ENCODE peak calls at places on chromosomes 16 and 17, in four cellular contexts. One of them, this sample, is unnamed.

GRCh38 chr17:11241611-11242226 is 706 bp downstream of the SHISA6 start:
- DNase-seq in transverse colon: peak
- DNase-seq in sigmoid colon: no peak
- DNase-seq in SK-N-SH: peak
- DNase-seq in this sample: no peak

GRCh38 chr17:78794399-78794798 is 12.3 kb upstream of the CYTH1 start:
- DNase-seq in transverse colon: no peak
- DNase-seq in sigmoid colon: no peak
- DNase-seq in SK-N-SH: no peak
- DNase-seq in this sample: no peak

GRCh38 chr17:386145-386876 is 33.7 kb upstream of the RPH3AL start:
- DNase-seq in transverse colon: peak
- DNase-seq in sigmoid colon: peak
- DNase-seq in SK-N-SH: peak
- DNase-seq in this sample: no peak

GRCh38 chr16:4366016-4366415 is 5.6 kb upstream of the VASN start:
- DNase-seq in transverse colon: no peak
- DNase-seq in sigmoid colon: no peak
- DNase-seq in SK-N-SH: no peak
- DNase-seq in this sample: no peak

GRCh38 chr17:72516772-72517399 is 396.1 kb downstream of the SOX9 start:
- DNase-seq in transverse colon: no peak
- DNase-seq in sigmoid colon: no peak
- DNase-seq in SK-N-SH: no peak
- DNase-seq in this sample: no peak

GRCh38 chr17:28712037-28712704 is 483 bp upstream of the PROCA1 start:
- DNase-seq in transverse colon: peak
- DNase-seq in sigmoid colon: no peak
- DNase-seq in SK-N-SH: no peak
- DNase-seq in this sample: no peak

GRCh38 chr17:73062726-73063125 is 29.8 kb downstream of the SLC39A11 start:
- DNase-seq in transverse colon: no peak
- DNase-seq in sigmoid colon: no peak
- DNase-seq in SK-N-SH: no peak
- DNase-seq in this sample: no peak

GRCh38 chr17:68526548-68526947 is 14.3 kb downstream of the PRKAR1A start:
- DNase-seq in transverse colon: no peak
- DNase-seq in sigmoid colon: no peak
- DNase-seq in SK-N-SH: no peak
- DNase-seq in this sample: no peak

GRCh38 chr17:59074494-59074893 is 32.2 kb downstream of the TRIM37 start:
- DNase-seq in transverse colon: no peak
- DNase-seq in sigmoid colon: no peak
- DNase-seq in SK-N-SH: no peak
- DNase-seq in this sample: no peak

GRCh38 chr17:17386143-17386800 is 83.1 kb downstream of the NT5M start:
- DNase-seq in transverse colon: no peak
- DNase-seq in sigmoid colon: no peak
- DNase-seq in SK-N-SH: no peak
- DNase-seq in this sample: no peak

GRCh38 chr17:49696233-49696761 is 11.5 kb downstream of the SLC35B1 start:
- DNase-seq in transverse colon: no peak
- DNase-seq in sigmoid colon: no peak
- DNase-seq in SK-N-SH: no peak
- DNase-seq in this sample: no peak

GRCh38 chr17:55347341-55347740 is 74.3 kb downstream of the MMD start:
- DNase-seq in transverse colon: no peak
- DNase-seq in sigmoid colon: no peak
- DNase-seq in SK-N-SH: no peak
- DNase-seq in this sample: no peak

GRCh38 chr16:2296662-2297505 is 29.0 kb upstream of the RNPS1 start:
- DNase-seq in transverse colon: no peak
- DNase-seq in sigmoid colon: no peak
- DNase-seq in SK-N-SH: peak
- DNase-seq in this sample: no peak

GRCh38 chr17:32551186-32551955 is 64.6 kb downstream of the CDK5R1 start:
- DNase-seq in transverse colon: no peak
- DNase-seq in sigmoid colon: no peak
- DNase-seq in SK-N-SH: no peak
- DNase-seq in this sample: no peak

GRCh38 chr16:29892458-29892813 is 6.9 kb downstream of the SEZ6L2 start:
- DNase-seq in transverse colon: no peak
- DNase-seq in sigmoid colon: no peak
- DNase-seq in SK-N-SH: no peak
- DNase-seq in this sample: no peak

GRCh38 chr16:15556130-15556529 is 86.8 kb downstream of the MARF1 start:
- DNase-seq in transverse colon: no peak
- DNase-seq in sigmoid colon: no peak
- DNase-seq in SK-N-SH: no peak
- DNase-seq in this sample: no peak

GRCh38 chr17:2190014-2190413 is 113.6 kb downstream of the SMG6 start:
- DNase-seq in transverse colon: peak
- DNase-seq in sigmoid colon: no peak
- DNase-seq in SK-N-SH: no peak
- DNase-seq in this sample: no peak

GRCh38 chr17:70797166-70797565 is 627.8 kb downstream of the KCNJ2 start:
- DNase-seq in transverse colon: no peak
- DNase-seq in sigmoid colon: no peak
- DNase-seq in SK-N-SH: no peak
- DNase-seq in this sample: no peak

GRCh38 chr17:29292071-29292991 is 1.6 kb downstream of the NUFIP2 start:
- DNase-seq in transverse colon: peak
- DNase-seq in sigmoid colon: peak
- DNase-seq in SK-N-SH: peak
- DNase-seq in this sample: no peak

GRCh38 chr17:72125226-72125651 is 4.4 kb downstream of the SOX9 start:
- DNase-seq in transverse colon: peak
- DNase-seq in sigmoid colon: no peak
- DNase-seq in SK-N-SH: peak
- DNase-seq in this sample: no peak

GRCh38 chr16:24635900-24636610 is 93.4 kb upstream of the TNRC6A start:
- DNase-seq in transverse colon: peak
- DNase-seq in sigmoid colon: peak
- DNase-seq in SK-N-SH: peak
- DNase-seq in this sample: no peak

GRCh38 chr17:78523939-78524655 is 53.1 kb downstream of the DNAH17 start:
- DNase-seq in transverse colon: no peak
- DNase-seq in sigmoid colon: no peak
- DNase-seq in SK-N-SH: no peak
- DNase-seq in this sample: no peak

GRCh38 chr16:86484240-86484639 is 26.1 kb upstream of the FOXF1 start:
- DNase-seq in transverse colon: no peak
- DNase-seq in sigmoid colon: no peak
- DNase-seq in SK-N-SH: no peak
- DNase-seq in this sample: no peak

GRCh38 chr17:77691216-77692085 is 267.1 kb upstream of the TNRC6C start:
- DNase-seq in transverse colon: no peak
- DNase-seq in sigmoid colon: no peak
- DNase-seq in SK-N-SH: peak
- DNase-seq in this sample: peak

GRCh38 chr17:22142091-22142490 is 449.8 kb downstream of the KCNJ18 start:
- DNase-seq in transverse colon: no peak
- DNase-seq in sigmoid colon: no peak
- DNase-seq in SK-N-SH: no peak
- DNase-seq in this sample: no peak

GRCh38 chr16:54633943-54634362 is 296.7 kb upstream of the IRX5 start:
- DNase-seq in transverse colon: no peak
- DNase-seq in sigmoid colon: no peak
- DNase-seq in SK-N-SH: no peak
- DNase-seq in this sample: no peak

GRCh38 chr17:18182978-18183333 is 672 bp upstream of the ALKBH5 start:
- DNase-seq in transverse colon: peak
- DNase-seq in sigmoid colon: peak
- DNase-seq in SK-N-SH: peak
- DNase-seq in this sample: peak

GRCh38 chr17:56217921-56218320 is 64.6 kb downstream of the ANKFN1 start:
- DNase-seq in transverse colon: no peak
- DNase-seq in sigmoid colon: no peak
- DNase-seq in SK-N-SH: no peak
- DNase-seq in this sample: no peak

GRCh38 chr17:34539881-34540280 is 39.5 kb upstream of the TMEM132E start:
- DNase-seq in transverse colon: no peak
- DNase-seq in sigmoid colon: no peak
- DNase-seq in SK-N-SH: no peak
- DNase-seq in this sample: no peak

GRCh38 chr17:63973930-63974593 is 1.3 kb upstream of the SCN4A start:
- DNase-seq in transverse colon: peak
- DNase-seq in sigmoid colon: no peak
- DNase-seq in SK-N-SH: no peak
- DNase-seq in this sample: no peak
- TF ChIP-seq EP300 in transverse colon: no peak
- TF ChIP-seq EP300 in sigmoid colon: no peak
- TF ChIP-seq EP300 in SK-N-SH: no peak
- TF ChIP-seq EP300 in this sample: no peak

GRCh38 chr17:38867179-38867994 is 2.5 kb upstream of the LASP1 start:
- DNase-seq in transverse colon: peak
- DNase-seq in sigmoid colon: peak
- DNase-seq in SK-N-SH: no peak
- DNase-seq in this sample: no peak

GRCh38 chr17:38869647-38870258 is at the start of gene LASP1:
- DNase-seq in transverse colon: peak
- DNase-seq in sigmoid colon: peak
- DNase-seq in SK-N-SH: peak
- DNase-seq in this sample: peak

GRCh38 chr17:38868095-38868967 is 1.5 kb upstream of the LASP1 start:
- DNase-seq in transverse colon: peak
- DNase-seq in sigmoid colon: peak
- DNase-seq in SK-N-SH: no peak
- DNase-seq in this sample: no peak

GRCh38 chr17:38870259-38871165 is 654 bp downstream of the LASP1 start:
- DNase-seq in transverse colon: peak
- DNase-seq in sigmoid colon: peak
- DNase-seq in SK-N-SH: peak
- DNase-seq in this sample: no peak

DNA sequence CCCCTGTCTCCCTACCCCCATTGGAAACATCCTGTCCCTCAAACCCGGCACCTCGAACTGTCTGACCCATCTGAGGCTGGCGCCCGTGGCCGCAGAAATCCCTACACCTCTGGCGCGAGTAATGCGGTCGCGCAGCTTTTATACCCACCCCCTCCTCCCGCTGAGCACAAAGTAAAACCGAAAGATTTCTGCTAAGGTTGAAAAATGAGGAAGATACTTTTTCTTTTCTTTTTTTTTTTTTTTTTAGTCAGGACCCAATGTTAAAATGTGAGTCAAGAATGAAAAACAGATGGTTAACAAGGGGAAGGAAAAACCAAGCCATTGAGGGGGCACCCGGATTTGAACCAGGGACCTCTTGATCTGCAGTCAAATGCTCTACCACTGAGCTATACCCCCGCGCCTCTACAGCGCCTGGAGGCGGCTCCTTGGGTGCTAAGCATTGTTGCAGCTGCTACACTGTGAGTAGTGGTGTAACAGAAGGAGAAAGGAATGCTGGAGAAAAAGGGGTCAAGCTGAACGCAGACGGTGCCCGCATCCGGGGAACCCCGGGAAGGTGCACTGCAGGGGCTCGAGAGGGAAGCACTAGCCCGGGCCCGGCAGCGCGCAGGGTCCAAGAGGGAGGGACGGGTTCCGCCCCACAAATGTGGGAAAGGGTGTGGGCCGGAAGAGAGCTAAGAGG is 751 bp upstream of the LASP1 start:
- DNase-seq in transverse colon: peak
- DNase-seq in sigmoid colon: peak
- DNase-seq in SK-N-SH: peak
- DNase-seq in this sample: peak
- TF ChIP-seq EP300 in transverse colon: no peak
- TF ChIP-seq EP300 in sigmoid colon: no peak
- TF ChIP-seq EP300 in SK-N-SH: no peak
- TF ChIP-seq EP300 in this sample: no peak

GRCh38 chr16:83589576-83589975 is 218.2 kb upstream of the HSBP1 start:
- DNase-seq in transverse colon: no peak
- DNase-seq in sigmoid colon: no peak
- DNase-seq in SK-N-SH: no peak
- DNase-seq in this sample: no peak
- TF ChIP-seq EP300 in transverse colon: no peak
- TF ChIP-seq EP300 in sigmoid colon: no peak
- TF ChIP-seq EP300 in SK-N-SH: no peak
- TF ChIP-seq EP300 in this sample: no peak

DNA sequence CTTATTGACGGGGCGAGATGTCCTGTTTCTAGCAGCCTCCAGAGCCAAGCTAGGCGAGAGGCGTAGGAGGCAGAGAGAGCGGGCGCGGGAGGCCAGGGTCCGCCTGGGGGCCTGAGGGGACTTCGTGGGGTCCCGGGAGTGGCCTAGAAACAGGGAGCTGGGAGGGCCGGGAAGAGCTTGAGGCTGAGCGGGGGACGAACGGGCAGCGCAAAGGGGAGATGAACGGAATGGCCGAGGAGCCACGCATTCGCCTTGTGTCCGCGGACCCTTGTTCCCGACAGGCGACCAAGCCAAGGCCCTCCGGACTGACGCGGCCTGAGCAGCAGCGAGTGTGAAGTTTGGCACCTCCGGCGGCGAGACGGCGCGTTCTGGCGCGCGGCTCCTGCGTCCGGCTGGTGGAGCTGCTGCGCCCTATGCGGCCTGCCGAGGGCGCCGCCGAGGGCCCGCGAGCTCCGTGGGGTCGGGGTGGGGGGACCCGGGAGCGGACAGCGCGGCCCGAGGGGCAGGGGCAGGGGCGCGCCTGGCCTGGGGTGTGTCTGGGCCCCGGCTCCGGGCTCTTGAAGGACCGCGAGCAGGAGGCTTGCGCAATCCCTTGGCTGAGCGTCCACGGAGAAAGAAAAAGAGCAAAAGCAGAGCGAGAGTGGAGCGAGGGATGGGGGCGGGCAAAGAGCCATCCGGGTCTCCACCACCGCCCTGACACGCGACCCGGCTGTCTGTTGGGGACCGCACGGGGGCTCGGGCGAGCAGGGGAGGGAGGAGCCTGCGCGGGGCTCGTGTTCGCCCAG is 1.2 kb upstream of the CBX4 start:
- DNase-seq in transverse colon: peak
- DNase-seq in sigmoid colon: peak
- DNase-seq in SK-N-SH: peak
- DNase-seq in this sample: no peak
- TF ChIP-seq EP300 in transverse colon: no peak
- TF ChIP-seq EP300 in sigmoid colon: no peak
- TF ChIP-seq EP300 in SK-N-SH: no peak
- TF ChIP-seq EP300 in this sample: no peak

GRCh38 chr16:88811850-88812736 is at the start of gene APRT:
- DNase-seq in transverse colon: peak
- DNase-seq in sigmoid colon: peak
- DNase-seq in SK-N-SH: peak
- DNase-seq in this sample: peak
- TF ChIP-seq EP300 in transverse colon: no peak
- TF ChIP-seq EP300 in sigmoid colon: no peak
- TF ChIP-seq EP300 in SK-N-SH: no peak
- TF ChIP-seq EP300 in this sample: no peak